ENCODE peak calls at places on chromosome 17, in five cellular contexts. W is GM23338, B is right atrium auricular region, L is fibroblast of mammary gland, X is HFFc6. O is an unnamed sample.

GRCh38 chr17:6548578-6549330 is 7.6 kb downstream of the PITPNM3 start:
- DNase-seq in W (no peak), L (no peak), B (no peak), X (no peak), O (no peak)

GRCh38 chr17:20010099-20010863 is 1.1 kb downstream of the SPECC1 start:
- DNase-seq in W (peak), X (peak), B (peak), L (peak), O (peak)

GRCh38 chr17:62981933-62982332 is 15.9 kb downstream of the TANC2 start:
- DNase-seq in L (peak), W (peak), X (peak), B (no peak), O (no peak)

GRCh38 chr17:79844869-79845600 is 5.8 kb upstream of the CBX4 start:
- DNase-seq in X (no peak), W (peak), B (no peak), L (no peak), O (no peak)

GRCh38 chr17:36743130-36743529 is 141.7 kb downstream of the MRM1 start:
- DNase-seq in L (no peak), W (peak), B (no peak), X (no peak), O (no peak)

GRCh38 chr17:45115871-45116270 is 16.4 kb downstream of the PLCD3 start:
- DNase-seq in X (peak), B (no peak), W (no peak), L (no peak), O (peak)

GRCh38 chr17:65750678-65751077 is 189.2 kb upstream of the AXIN2 start:
- DNase-seq in W (no peak), L (peak), B (no peak), X (peak), O (peak)

GRCh38 chr17:4949321-4950074 is 1.2 kb upstream of the PFN1 start:
- DNase-seq in L (peak), W (peak), X (peak), B (peak), O (peak)

GRCh38 chr17:21072623-21073278 is 29.9 kb upstream of the USP22 start:
- DNase-seq in X (no peak), L (no peak), W (no peak), B (no peak), O (peak)

GRCh38 chr17:82902972-82903874 is 63.4 kb upstream of the ZNF750 start:
- DNase-seq in B (no peak), L (no peak), W (no peak), X (no peak), O (no peak)

GRCh38 chr17:67027031-67027628 is 17.2 kb upstream of the CACNG1 start:
- DNase-seq in X (peak), L (peak), B (no peak), W (no peak), O (peak)

GRCh38 chr17:51028176-51028863 is 92.3 kb downstream of the SPAG9 start:
- DNase-seq in L (no peak), X (no peak), W (no peak), B (no peak), O (no peak)
- TF ChIP-seq CTCF in L (no peak), X (no peak), W (no peak), B (no peak), O (no peak)

GRCh38 chr17:75856062-75856681 is 1.0 kb upstream of the WBP2 start:
- DNase-seq in B (no peak), W (no peak), X (no peak), L (no peak), O (no peak)
- TF ChIP-seq CTCF in B (no peak), W (peak), X (peak), L (no peak), O (no peak)

DNA sequence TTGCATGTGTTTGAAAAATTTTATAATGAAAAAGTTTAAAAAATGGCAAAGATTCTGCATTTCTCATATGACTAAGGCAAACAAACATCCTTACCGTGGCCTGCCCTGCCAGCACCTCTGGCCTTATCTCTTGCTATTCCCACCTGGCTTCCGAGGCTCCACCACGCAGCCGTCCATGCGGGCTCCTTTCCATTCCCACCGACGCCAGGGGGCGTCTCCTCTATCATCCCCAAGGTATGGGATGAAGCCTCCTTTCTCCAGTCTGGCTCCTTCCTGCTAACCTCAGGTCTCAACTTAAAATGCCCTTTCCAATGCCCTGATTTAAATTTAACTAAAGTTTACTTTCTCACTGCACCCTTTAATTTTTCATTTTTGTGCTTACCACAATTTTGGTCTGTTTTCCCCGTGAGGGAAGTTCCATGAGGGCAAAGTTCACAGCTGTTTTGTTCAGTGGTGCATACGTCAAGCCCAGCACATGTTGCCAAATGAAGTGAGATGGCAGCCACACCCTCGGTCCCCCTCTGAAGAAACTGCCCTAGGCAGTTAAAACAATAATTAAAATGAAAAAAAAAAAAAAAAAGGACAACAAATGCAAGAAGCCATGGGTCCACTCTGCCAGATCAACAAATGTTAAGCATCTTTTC is 13.3 kb upstream of the SDK2 start:
- DNase-seq in L (peak), W (peak), X (no peak), B (no peak), O (no peak)
- TF ChIP-seq CTCF in L (peak), W (peak), X (peak), B (no peak), O (peak)

GRCh38 chr17:30095507-30096244 is 20.9 kb upstream of the NSRP1 start:
- DNase-seq in L (peak), W (peak), B (no peak), X (peak), O (peak)
- TF ChIP-seq CTCF in L (peak), W (peak), B (peak), X (peak), O (peak)

GRCh38 chr17:8965394-8966168 is at the start of gene PIK3R5:
- DNase-seq in B (no peak), W (peak), X (no peak), L (no peak), O (no peak)
- TF ChIP-seq CTCF in B (no peak), W (no peak), X (no peak), L (no peak), O (no peak)

GRCh38 chr17:39153541-39154111 is 2.2 kb upstream of the PLXDC1 start:
- DNase-seq in X (peak), B (peak), L (peak), W (peak), O (peak)
- TF ChIP-seq CTCF in X (peak), B (no peak), L (peak), W (no peak), O (no peak)

DNA sequence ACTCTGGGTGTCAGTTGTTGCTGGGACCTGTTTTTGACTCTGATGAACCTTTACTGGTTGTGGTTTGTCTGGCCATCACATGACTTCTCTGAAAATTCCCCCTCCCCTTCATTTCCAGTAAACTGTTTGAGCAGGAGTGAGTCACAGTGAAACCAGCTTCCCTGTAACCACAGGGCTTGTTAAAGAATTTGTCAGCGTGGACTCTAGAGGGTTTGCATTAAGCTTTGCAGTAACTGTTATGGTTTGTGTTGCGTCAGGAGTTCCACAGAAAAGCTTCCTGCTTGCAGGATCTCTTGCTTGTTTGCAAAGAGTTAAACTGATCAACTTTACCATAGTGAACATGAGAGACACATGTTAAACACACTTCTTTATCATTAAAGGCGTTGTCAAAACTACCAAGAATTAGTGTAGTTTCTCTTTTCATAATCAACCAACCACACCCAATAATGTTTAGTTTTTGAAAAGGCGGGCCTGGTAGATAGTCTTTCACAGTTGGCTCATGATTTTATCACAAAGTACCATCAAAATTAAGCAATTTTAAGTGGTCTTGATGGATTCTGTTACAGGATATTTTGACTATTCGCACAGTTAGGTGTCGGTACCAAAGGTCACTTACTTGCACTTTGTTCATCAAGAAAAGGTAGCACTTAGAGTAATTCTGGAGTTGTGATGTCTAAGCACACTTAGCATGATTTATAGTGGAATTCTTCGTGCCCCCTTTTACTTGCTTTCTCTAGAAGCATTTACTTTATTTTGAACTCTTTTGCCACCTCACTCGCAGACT is 79.3 kb downstream of the VMP1 start:
- DNase-seq in X (peak), W (peak), B (peak), L (peak), O (peak)
- TF ChIP-seq CTCF in X (no peak), W (no peak), B (no peak), L (peak), O (no peak)

GRCh38 chr17:77472837-77473214 is 332.1 kb downstream of the SEC14L1 start:
- DNase-seq in L (no peak), B (no peak), X (no peak), W (no peak), O (no peak)

GRCh38 chr17:77470330-77470786 is 329.6 kb downstream of the SEC14L1 start:
- DNase-seq in W (no peak), L (no peak), B (no peak), X (no peak), O (no peak)

GRCh38 chr17:77468897-77469296 is 328.1 kb downstream of the SEC14L1 start:
- DNase-seq in X (no peak), B (no peak), W (no peak), L (no peak), O (no peak)

GRCh38 chr17:77471984-77472836 is 331.4 kb downstream of the SEC14L1 start:
- DNase-seq in L (peak), W (peak), X (peak), B (peak), O (peak)

GRCh38 chr17:77470800-77471733 is 330.3 kb downstream of the SEC14L1 start:
- DNase-seq in X (no peak), L (peak), W (peak), B (no peak), O (no peak)
- TF ChIP-seq CTCF in X (no peak), L (no peak), W (no peak), B (no peak), O (no peak)

GRCh38 chr17:71963341-71963740 is 157.5 kb upstream of the SOX9 start:
- DNase-seq in W (no peak), L (no peak), B (no peak), X (no peak), O (no peak)
- TF ChIP-seq CTCF in W (no peak), L (no peak), B (no peak), X (no peak), O (no peak)